ENCODE peak calls at places on chromosomes 5 and 9, in ten cellular contexts. C is hypothalamus; A is NCI-H748 treated with DMSO at 0.1 percent for 48 hours; L is KBM-7; F is mammary epithelial cell; J is AG08396; D is activated CD8-positive, alpha-beta memory T cell treated with anti-CD3 and anti-CD28 coated beads, Interleukin-2, amount 50 U/mL, for 48 hours; X is COR-L47; P is activated B cell treated with CpG ODN at 0.5 μM for 24 hours; V is stimulated activated CD4-positive, alpha-beta T cell treated with anti-CD3 and anti-CD28 coated beads, TNF-alpha, amount 100 ng/mL, for 1 hour. E is an unnamed sample.

GRCh38 chr5:24226492-24226891 is 418.3 kb downstream of the CDH10 start:
- DNase-seq in C (no peak), A (no peak), L (no peak), F (peak; percentile 11), J (peak; percentile 6), D (no peak), X (no peak), P (no peak), V (no peak), E (no peak)

GRCh38 chr5:139481122-139481533 is 1.4 kb downstream of the STING1 start:
- DNase-seq in C (no peak), A (no peak), L (peak; percentile 39), F (no peak), J (no peak), D (no peak), X (no peak), P (no peak), V (peak; percentile 28), E (no peak)

GRCh38 chr9:93061260-93061751 is 2.8 kb downstream of the SUSD3 start:
- DNase-seq in C (no peak), A (no peak), L (no peak), F (no peak), J (no peak), D (no peak), X (no peak), P (no peak), V (no peak), E (no peak)

GRCh38 chr5:143350341-143350740 is 53.1 kb downstream of the NR3C1 start:
- DNase-seq in C (no peak), A (no peak), L (peak; percentile 31), F (no peak), J (no peak), D (no peak), X (no peak), P (no peak), V (no peak), E (no peak)

GRCh38 chr9:99451121-99451606 is 229.1 kb downstream of the SEC61B start:
- DNase-seq in C (no peak), A (no peak), L (no peak), F (no peak), J (no peak), D (no peak), X (no peak), P (no peak), V (no peak), E (no peak)

GRCh38 chr9:96136992-96137665 is 164.8 kb downstream of the HSD17B3 start:
- DNase-seq in C (no peak), A (no peak), L (no peak), F (no peak), J (peak; percentile 77), D (no peak), X (no peak), P (no peak), V (no peak), E (no peak)

GRCh38 chr9:111287127-111287526 is 42.9 kb downstream of the OR2K2 start:
- DNase-seq in C (no peak), A (no peak), L (no peak), F (peak; percentile 36), J (peak; percentile 77), D (no peak), X (no peak), P (no peak), V (no peak), E (no peak)

GRCh38 chr9:116442528-116442927 is 244.6 kb upstream of the TRIM32 start:
- DNase-seq in C (no peak), A (no peak), L (no peak), F (no peak), J (no peak), D (no peak), X (no peak), P (no peak), V (no peak), E (no peak)

GRCh38 chr5:89313804-89314588 is 431.0 kb upstream of the MEF2C start:
- DNase-seq in C (no peak), A (no peak), L (peak; percentile 73), F (peak; percentile 95), J (peak; percentile 32), D (no peak), X (no peak), P (no peak), V (no peak), E (peak; percentile 15)

GRCh38 chr5:150209020-150209635 is 19.3 kb downstream of the SLC6A7 start:
- DNase-seq in C (no peak), A (no peak), L (peak; percentile 73), F (peak; percentile 23), J (no peak), D (peak; percentile 60), X (no peak), P (no peak), V (no peak), E (no peak)

GRCh38 chr5:27241564-27242257 is 203.3 kb upstream of the CDH9 start:
- DNase-seq in C (no peak), A (no peak), L (no peak), F (peak; percentile 95), J (no peak), D (no peak), X (no peak), P (no peak), V (no peak), E (no peak)